ENCODE peak calls at places on chromosome 4, in four cellular contexts. One of them, this sample, is unnamed.

GRCh38 chr4:73435984-73436383 is at the start of gene AFP:
- DNase-seq in foreskin fibroblast: no peak
- DNase-seq in small intestine: no peak
- DNase-seq in fibroblast of mammary gland: no peak
- DNase-seq in this sample: no peak

GRCh38 chr4:161133877-161134276 is 1029.9 kb downstream of the FSTL5 start:
- DNase-seq in foreskin fibroblast: no peak
- DNase-seq in small intestine: no peak
- DNase-seq in fibroblast of mammary gland: no peak
- DNase-seq in this sample: no peak

GRCh38 chr4:116016201-116016600 is 902.8 kb upstream of the NDST4 start:
- DNase-seq in foreskin fibroblast: peak; percentile 21
- DNase-seq in small intestine: no peak
- DNase-seq in fibroblast of mammary gland: peak; percentile 74
- DNase-seq in this sample: peak; percentile 52

GRCh38 chr4:101604976-101605375 is 185.6 kb upstream of the BANK1 start:
- DNase-seq in foreskin fibroblast: no peak
- DNase-seq in small intestine: no peak
- DNase-seq in fibroblast of mammary gland: peak; percentile 34
- DNase-seq in this sample: peak; percentile 33

GRCh38 chr4:55308071-55308470 is 38.0 kb upstream of the SRD5A3 start:
- DNase-seq in foreskin fibroblast: no peak
- DNase-seq in small intestine: no peak
- DNase-seq in fibroblast of mammary gland: no peak
- DNase-seq in this sample: no peak

GRCh38 chr4:119130365-119131065 is 5.1 kb upstream of the MYOZ2 start:
- DNase-seq in foreskin fibroblast: peak; percentile 66
- DNase-seq in small intestine: no peak
- DNase-seq in fibroblast of mammary gland: peak; percentile 88
- DNase-seq in this sample: no peak

GRCh38 chr4:4456351-4456750 is 69.4 kb downstream of the NSG1 start:
- DNase-seq in foreskin fibroblast: no peak
- DNase-seq in small intestine: no peak
- DNase-seq in fibroblast of mammary gland: no peak
- DNase-seq in this sample: no peak

GRCh38 chr4:99712530-99712929 is 54.9 kb upstream of the C4orf54 start:
- DNase-seq in foreskin fibroblast: no peak
- DNase-seq in small intestine: no peak
- DNase-seq in fibroblast of mammary gland: no peak
- DNase-seq in this sample: no peak

GRCh38 chr4:55409468-55410171 is 13.9 kb downstream of the TMEM165 start:
- DNase-seq in foreskin fibroblast: no peak
- DNase-seq in small intestine: no peak
- DNase-seq in fibroblast of mammary gland: peak; percentile 57
- DNase-seq in this sample: peak; percentile 40

GRCh38 chr4:67746797-67747495 is 7.2 kb downstream of the GNRHR start:
- DNase-seq in foreskin fibroblast: no peak
- DNase-seq in small intestine: peak; percentile 19
- DNase-seq in fibroblast of mammary gland: peak; percentile 53
- DNase-seq in this sample: peak; percentile 71

GRCh38 chr4:154744341-154744948 is 645 bp downstream of the LRAT start:
- DNase-seq in foreskin fibroblast: no peak
- DNase-seq in small intestine: peak; percentile 6
- DNase-seq in fibroblast of mammary gland: no peak
- DNase-seq in this sample: no peak

GRCh38 chr4:170047774-170048354 is 21.7 kb upstream of the MFAP3L start:
- DNase-seq in foreskin fibroblast: peak; percentile 40
- DNase-seq in small intestine: peak; percentile 63
- DNase-seq in fibroblast of mammary gland: peak; percentile 73
- DNase-seq in this sample: peak; percentile 81

GRCh38 chr4:186644737-186645261 is 78.9 kb downstream of the FAT1 start:
- DNase-seq in foreskin fibroblast: no peak
- DNase-seq in small intestine: peak; percentile 21
- DNase-seq in fibroblast of mammary gland: peak; percentile 41
- DNase-seq in this sample: peak; percentile 28

GRCh38 chr4:86791126-86791525 is 58.1 kb downstream of the SLC10A6 start:
- DNase-seq in foreskin fibroblast: no peak
- DNase-seq in small intestine: no peak
- DNase-seq in fibroblast of mammary gland: no peak
- DNase-seq in this sample: no peak

GRCh38 chr4:73723029-73723428 is 17.3 kb upstream of the CXCL8 start:
- DNase-seq in foreskin fibroblast: no peak
- DNase-seq in small intestine: no peak
- DNase-seq in fibroblast of mammary gland: peak; percentile 65
- DNase-seq in this sample: no peak

GRCh38 chr4:14916554-14917304 is 85.6 kb upstream of the CPEB2 start:
- DNase-seq in foreskin fibroblast: peak; percentile 29
- DNase-seq in small intestine: no peak
- DNase-seq in fibroblast of mammary gland: peak; percentile 80
- DNase-seq in this sample: no peak

GRCh38 chr4:153651961-153652784 is 31.9 kb upstream of the TLR2 start:
- DNase-seq in foreskin fibroblast: no peak
- DNase-seq in small intestine: no peak
- DNase-seq in fibroblast of mammary gland: peak; percentile 77
- DNase-seq in this sample: peak; percentile 36

GRCh38 chr4:92066485-92066884 is 237.3 kb upstream of the GRID2 start:
- DNase-seq in foreskin fibroblast: no peak
- DNase-seq in small intestine: no peak
- DNase-seq in fibroblast of mammary gland: no peak
- DNase-seq in this sample: no peak

GRCh38 chr4:73248416-73248815 is 10.2 kb downstream of the ANKRD17 start:
- DNase-seq in foreskin fibroblast: no peak
- DNase-seq in small intestine: no peak
- DNase-seq in fibroblast of mammary gland: no peak
- DNase-seq in this sample: no peak

GRCh38 chr4:76687730-76688441 is 210.1 kb downstream of the SOWAHB start:
- DNase-seq in foreskin fibroblast: no peak
- DNase-seq in small intestine: peak; percentile 66
- DNase-seq in fibroblast of mammary gland: no peak
- DNase-seq in this sample: no peak

GRCh38 chr4:153112071-153112460 is 92.2 kb upstream of the TRIM2 start:
- DNase-seq in foreskin fibroblast: no peak
- DNase-seq in small intestine: no peak
- DNase-seq in fibroblast of mammary gland: no peak
- DNase-seq in this sample: no peak

GRCh38 chr4:25861951-25862410 is 807 bp downstream of the SEL1L3 start:
- DNase-seq in foreskin fibroblast: no peak
- DNase-seq in small intestine: peak; percentile 58
- DNase-seq in fibroblast of mammary gland: peak; percentile 32
- DNase-seq in this sample: peak; percentile 42

GRCh38 chr4:48748949-48749596 is 31.0 kb downstream of the FRYL start:
- DNase-seq in foreskin fibroblast: no peak
- DNase-seq in small intestine: no peak
- DNase-seq in fibroblast of mammary gland: no peak
- DNase-seq in this sample: no peak

GRCh38 chr4:184940500-184940899 is 77.8 kb upstream of the HELT start:
- DNase-seq in foreskin fibroblast: no peak
- DNase-seq in small intestine: peak; percentile 10
- DNase-seq in fibroblast of mammary gland: no peak
- DNase-seq in this sample: no peak

GRCh38 chr4:146124023-146124680 is 51.4 kb upstream of the LSM6 start:
- DNase-seq in foreskin fibroblast: no peak
- DNase-seq in small intestine: no peak
- DNase-seq in fibroblast of mammary gland: peak; percentile 23
- DNase-seq in this sample: no peak

GRCh38 chr4:1373892-1374705 is 27.1 kb downstream of the UVSSA start:
- DNase-seq in foreskin fibroblast: no peak
- DNase-seq in small intestine: no peak
- DNase-seq in fibroblast of mammary gland: no peak
- DNase-seq in this sample: no peak

GRCh38 chr4:77433102-77433733 is 172.4 kb upstream of the CXCL13 start:
- DNase-seq in foreskin fibroblast: no peak
- DNase-seq in small intestine: peak; percentile 82
- DNase-seq in fibroblast of mammary gland: peak; percentile 52
- DNase-seq in this sample: peak; percentile 43

GRCh38 chr4:68948985-68949384 is 2.6 kb downstream of the UGT2A3 start:
- DNase-seq in foreskin fibroblast: no peak
- DNase-seq in small intestine: no peak
- DNase-seq in fibroblast of mammary gland: no peak
- DNase-seq in this sample: no peak

GRCh38 chr4:38132140-38132673 is 172.0 kb downstream of the PTTG2 start:
- DNase-seq in foreskin fibroblast: peak; percentile 87
- DNase-seq in small intestine: peak; percentile 76
- DNase-seq in fibroblast of mammary gland: peak; percentile 100
- DNase-seq in this sample: peak; percentile 98

GRCh38 chr4:76003015-76003414 is 4.3 kb downstream of the CXCL9 start:
- DNase-seq in foreskin fibroblast: no peak
- DNase-seq in small intestine: no peak
- DNase-seq in fibroblast of mammary gland: peak; percentile 51
- DNase-seq in this sample: no peak

GRCh38 chr4:44256414-44256813 is 192.2 kb downstream of the KCTD8 start:
- DNase-seq in foreskin fibroblast: no peak
- DNase-seq in small intestine: no peak
- DNase-seq in fibroblast of mammary gland: no peak
- DNase-seq in this sample: no peak

GRCh38 chr4:144259285-144259684 is 118.8 kb upstream of the GYPA start:
- DNase-seq in foreskin fibroblast: no peak
- DNase-seq in small intestine: no peak
- DNase-seq in fibroblast of mammary gland: no peak
- DNase-seq in this sample: no peak

DNA sequence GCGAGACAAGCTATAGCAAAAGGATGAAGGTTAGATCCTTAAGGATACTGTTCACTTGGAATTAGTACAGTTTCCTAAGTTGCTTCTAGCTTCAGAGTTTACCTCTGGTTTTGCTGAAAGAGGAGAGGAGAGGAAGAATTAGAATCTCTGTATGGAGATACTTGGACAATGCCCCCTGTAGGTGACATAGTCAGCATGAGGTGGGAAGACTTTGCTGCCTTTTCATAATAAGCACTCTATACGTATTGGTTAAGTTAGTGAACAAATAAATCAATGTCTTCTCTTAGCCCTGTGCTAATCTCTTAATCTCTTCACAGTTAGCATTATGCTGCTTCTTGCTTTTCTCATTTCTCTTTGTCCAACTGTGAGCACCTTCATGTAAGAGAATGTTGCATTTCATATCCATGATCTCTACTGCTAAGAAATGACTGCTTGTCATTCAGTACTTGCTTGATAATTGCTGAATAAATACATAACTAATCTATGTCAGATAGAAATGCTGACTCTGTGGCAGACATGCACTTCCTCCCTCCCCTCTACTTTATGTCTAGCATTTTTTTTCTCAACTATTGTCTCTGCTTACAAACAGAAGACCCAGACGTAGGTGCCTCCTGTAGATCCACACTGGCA is 527.2 kb downstream of the GBA3 start:
- DNase-seq in foreskin fibroblast: no peak
- DNase-seq in small intestine: no peak
- DNase-seq in fibroblast of mammary gland: no peak
- DNase-seq in this sample: no peak
- H3K4me3 ChIP-seq in foreskin fibroblast: no peak overlapping the region
- H3K4me3 ChIP-seq in small intestine: no peak overlapping the region
- H3K4me3 ChIP-seq in fibroblast of mammary gland: no peak overlapping the region
- H3K4me3 ChIP-seq in this sample: no peak overlapping the region

DNA sequence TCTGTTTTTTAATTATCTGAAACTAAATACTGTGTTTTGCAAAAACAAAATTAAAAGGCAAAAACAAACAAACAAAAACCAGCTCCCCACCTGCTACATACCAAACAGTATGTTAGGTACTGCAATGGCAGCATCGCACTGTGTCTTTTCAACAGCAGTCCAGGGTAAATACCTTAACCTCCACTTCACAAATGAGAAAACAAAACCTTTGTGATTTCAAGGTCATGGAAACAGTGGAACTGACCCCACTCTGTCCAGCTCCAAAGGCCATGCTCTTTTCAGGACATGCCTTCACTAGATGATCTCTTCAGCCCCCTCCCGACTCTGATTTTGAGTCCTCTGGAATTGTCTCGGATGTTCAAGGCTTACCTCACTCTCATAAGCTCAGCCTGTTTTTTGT is 183.4 kb downstream of the CBR4 start:
- DNase-seq in foreskin fibroblast: no peak
- DNase-seq in small intestine: no peak
- DNase-seq in fibroblast of mammary gland: no peak
- DNase-seq in this sample: no peak
- H3K4me3 ChIP-seq in foreskin fibroblast: no peak overlapping the region
- H3K4me3 ChIP-seq in small intestine: no peak overlapping the region
- H3K4me3 ChIP-seq in fibroblast of mammary gland: no peak overlapping the region
- H3K4me3 ChIP-seq in this sample: no peak overlapping the region

DNA sequence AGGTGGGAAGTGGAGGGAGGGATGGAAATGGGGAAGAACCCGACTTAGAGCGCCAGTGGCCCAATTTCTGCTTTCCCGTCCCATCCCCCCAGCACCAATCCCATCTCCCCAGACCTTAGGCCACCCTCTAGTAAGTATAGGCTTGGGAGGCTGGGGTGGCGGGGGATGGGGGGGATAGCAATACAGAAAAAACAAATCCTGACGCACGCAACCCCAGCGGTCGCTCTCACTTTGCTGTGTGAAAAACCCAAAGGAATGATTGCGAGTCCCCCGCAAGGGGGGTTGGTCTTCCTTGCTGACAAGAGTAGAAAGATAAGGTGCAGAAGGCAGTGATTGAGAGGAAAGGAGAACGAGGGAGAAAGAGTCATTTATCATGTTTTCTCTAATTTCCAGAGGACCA is 854 bp downstream of the CPE start:
- DNase-seq in foreskin fibroblast: no peak
- DNase-seq in small intestine: no peak
- DNase-seq in fibroblast of mammary gland: no peak
- DNase-seq in this sample: no peak
- H3K4me3 ChIP-seq in foreskin fibroblast: no peak overlapping the region
- H3K4me3 ChIP-seq in small intestine: no peak overlapping the region
- H3K4me3 ChIP-seq in fibroblast of mammary gland: peak overlapping the region; percentile 62
- H3K4me3 ChIP-seq in this sample: peak overlapping the region; percentile 60

GRCh38 chr4:71130827-71131603 is 137.6 kb downstream of the DCK start:
- DNase-seq in foreskin fibroblast: peak; percentile 31
- DNase-seq in small intestine: peak; percentile 45
- DNase-seq in fibroblast of mammary gland: peak; percentile 80
- DNase-seq in this sample: peak; percentile 67
- H3K4me3 ChIP-seq in foreskin fibroblast: peak overlapping the region; percentile 28
- H3K4me3 ChIP-seq in small intestine: no peak overlapping the region
- H3K4me3 ChIP-seq in fibroblast of mammary gland: no peak overlapping the region
- H3K4me3 ChIP-seq in this sample: no peak overlapping the region